ENCODE peak calls at places on chromosomes 7 and 10, in seven cellular contexts. Z, H, R, T, W, C and J are unnamed samples.
A peak's percentile ranks its signal among the peaks of the same experiment; 100 is the strongest.

GRCh38 chr10:48542471-48543210 is 62.2 kb downstream of the ARHGAP22 start:
- DNase-seq in H (peak; percentile 52), C (no peak), T (no peak), Z (no peak), R (no peak), W (peak; percentile 35), J (no peak)

GRCh38 chr10:34024708-34025425 is 690.4 kb upstream of the NRP1 start:
- DNase-seq in C (peak; percentile 70), T (peak; percentile 9), R (no peak), H (peak; percentile 74), Z (peak; percentile 31), W (no peak), J (peak; percentile 65)

GRCh38 chr7:122268101-122268500 is 36.4 kb downstream of the FEZF1 start:
- DNase-seq in T (no peak), W (no peak), Z (no peak), H (no peak), R (no peak), C (no peak), J (no peak)

GRCh38 chr7:41747951-41748350 is 45.1 kb upstream of the INHBA start:
- DNase-seq in R (no peak), C (no peak), W (no peak), Z (peak; percentile 38), H (no peak), T (no peak), J (no peak)

GRCh38 chr10:110511734-110512449 is 14.2 kb downstream of the DUSP5 start:
- DNase-seq in H (no peak), R (no peak), T (no peak), Z (peak; percentile 68), C (no peak), W (no peak), J (no peak)

GRCh38 chr7:87564290-87564963 is 36.3 kb downstream of the ABCB1 start:
- DNase-seq in R (no peak), W (no peak), Z (peak; percentile 17), H (peak; percentile 87), C (peak; percentile 55), T (peak; percentile 36), J (peak; percentile 75)

GRCh38 chr10:103765981-103766380 is 89.4 kb downstream of the SH3PXD2A start:
- DNase-seq in R (peak; percentile 12), H (no peak), Z (peak; percentile 28), T (no peak), C (peak; percentile 10), W (peak; percentile 89), J (no peak)

GRCh38 chr7:30708983-30709382 is 26.7 kb upstream of the CRHR2 start:
- DNase-seq in H (no peak), C (no peak), W (peak; percentile 49), Z (no peak), T (no peak), R (no peak), J (no peak)

GRCh38 chr7:35032166-35032565 is 5.1 kb downstream of the DPY19L1 start:
- DNase-seq in H (no peak), C (no peak), R (no peak), Z (no peak), T (no peak), W (no peak), J (no peak)

GRCh38 chr7:130804156-130804708 is 70.2 kb upstream of the KLF14 start:
- DNase-seq in R (no peak), W (no peak), T (no peak), Z (no peak), C (no peak), H (no peak), J (no peak)

GRCh38 chr7:21908746-21909145 is 37.0 kb downstream of the CDCA7L start:
- DNase-seq in H (no peak), C (no peak), T (no peak), Z (no peak), R (no peak), W (no peak), J (no peak)

GRCh38 chr10:117716896-117717295 is 174.3 kb downstream of the EMX2 start:
- DNase-seq in H (no peak), Z (no peak), W (no peak), T (no peak), R (no peak), C (no peak), J (no peak)

GRCh38 chr10:112209534-112210200 is 26.1 kb upstream of the GPAM start:
- DNase-seq in C (no peak), T (no peak), W (peak; percentile 73), Z (peak; percentile 17), H (no peak), R (no peak), J (no peak)

GRCh38 chr10:109689785-109690184 is 233.5 kb downstream of the XPNPEP1 start:
- DNase-seq in C (no peak), T (no peak), Z (no peak), H (no peak), W (no peak), R (no peak), J (no peak)

GRCh38 chr7:7701513-7701912 is 16.9 kb downstream of the RPA3 start:
- DNase-seq in Z (no peak), C (no peak), H (no peak), R (no peak), W (no peak), T (no peak), J (no peak)

GRCh38 chr7:116197355-116197754 is 13.0 kb upstream of the TES start:
- DNase-seq in R (no peak), T (no peak), W (no peak), H (no peak), C (no peak), Z (no peak), J (no peak)

GRCh38 chr10:79113827-79114226 is 45.1 kb downstream of the ZMIZ1 start:
- DNase-seq in C (no peak), W (no peak), H (peak; percentile 64), T (no peak), R (no peak), Z (peak; percentile 37), J (no peak)

GRCh38 chr7:138898255-138898654 is 82.9 kb downstream of the KIAA1549 start:
- DNase-seq in H (no peak), Z (no peak), T (no peak), R (no peak), W (no peak), C (peak; percentile 84), J (no peak)

GRCh38 chr7:51316262-51316665 is 345 bp downstream of the COBL start:
- DNase-seq in W (peak; percentile 86), C (peak; percentile 48), H (peak; percentile 83), T (no peak), Z (no peak), R (no peak), J (peak; percentile 33)

GRCh38 chr7:96933067-96933645 is 72.2 kb upstream of the DLX6 start:
- DNase-seq in H (no peak), W (no peak), T (no peak), Z (no peak), R (no peak), C (no peak), J (no peak)

GRCh38 chr10:84190621-84191020 is 3.7 kb upstream of the CDHR1 start:
- DNase-seq in R (no peak), T (no peak), Z (no peak), C (no peak), H (no peak), W (no peak), J (no peak)

GRCh38 chr10:99234067-99234738 is 1.4 kb downstream of the HPSE2 start:
- DNase-seq in C (no peak), T (peak; percentile 30), H (peak; percentile 84), R (peak; percentile 31), Z (peak; percentile 43), W (peak; percentile 85), J (peak; percentile 79)

GRCh38 chr7:42471573-42472174 is 234.7 kb upstream of the GLI3 start:
- DNase-seq in T (no peak), W (no peak), R (no peak), Z (no peak), C (no peak), H (no peak), J (peak; percentile 27)

GRCh38 chr10:521844-522243 is 167.6 kb downstream of the DIP2C start:
- DNase-seq in R (no peak), H (no peak), W (no peak), Z (no peak), C (no peak), T (no peak), J (no peak)

GRCh38 chr10:72331575-72332422 is 22.9 kb downstream of the DNAJB12 start:
- DNase-seq in Z (peak; percentile 88), W (peak; percentile 97), H (peak; percentile 99), T (no peak), R (peak; percentile 31), C (peak; percentile 77), J (peak; percentile 97)

GRCh38 chr7:55129409-55130078 is 110.7 kb downstream of the EGFR start:
- DNase-seq in R (peak; percentile 79), C (peak; percentile 90), T (no peak), W (no peak), H (no peak), Z (peak; percentile 73), J (peak; percentile 51)

GRCh38 chr7:55130554-55131198 is 111.9 kb downstream of the EGFR start:
- DNase-seq in R (peak; percentile 97), C (no peak), T (no peak), W (peak; percentile 86), Z (peak; percentile 95), H (no peak), J (no peak)

GRCh38 chr7:55128693-55129394 is 110.0 kb downstream of the EGFR start:
- DNase-seq in H (no peak), R (peak; percentile 63), Z (peak; percentile 69), W (peak; percentile 79), T (no peak), C (no peak), J (no peak)

GRCh38 chr7:55131421-55131929 is 112.7 kb downstream of the EGFR start:
- DNase-seq in C (no peak), T (no peak), H (no peak), W (peak; percentile 79), R (peak; percentile 47), Z (no peak), J (no peak)

GRCh38 chr7:55130079-55130476 is 111.3 kb downstream of the EGFR start:
- DNase-seq in H (no peak), C (no peak), Z (peak; percentile 71), R (peak; percentile 41), W (no peak), T (no peak), J (peak; percentile 49)
- H3K9ac ChIP-seq in H (no peak overlapping the region), C (peak overlapping the region; percentile 35), Z (peak overlapping the region; percentile 24), R (peak overlapping the region; percentile 45), W (no peak overlapping the region), T (no peak overlapping the region), J (no peak overlapping the region)

DNA sequence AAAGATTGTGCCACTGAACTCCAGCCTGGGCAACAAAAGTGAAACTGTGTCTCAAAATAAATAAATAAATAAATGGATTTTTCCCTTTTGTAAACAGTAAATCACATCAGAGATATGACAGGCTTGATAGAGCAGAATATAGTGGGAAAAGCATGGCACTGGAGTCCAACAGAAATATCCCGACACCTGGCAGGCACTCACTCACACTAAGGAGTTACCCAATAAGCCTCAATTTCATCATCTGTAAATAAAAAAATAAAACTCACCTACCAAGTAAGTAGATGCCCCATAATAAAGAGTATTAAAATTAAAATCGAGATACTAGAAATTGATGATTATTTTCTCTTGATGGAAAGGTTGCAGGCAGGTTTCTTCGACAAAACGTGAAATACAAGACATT is 1.7 kb downstream of the ATE1 start:
- DNase-seq in C (no peak), H (no peak), Z (no peak), T (no peak), R (no peak), W (no peak), J (no peak)
- H3K9ac ChIP-seq in C (peak overlapping the region; percentile 100), H (no peak overlapping the region), Z (no peak overlapping the region), T (no peak overlapping the region), R (no peak overlapping the region), W (peak overlapping the region; percentile 96), J (no peak overlapping the region)

GRCh38 chr10:11742779-11743298 is 657 bp downstream of the ECHDC3 start:
- DNase-seq in H (no peak), R (no peak), Z (no peak), T (no peak), W (peak; percentile 82), C (no peak), J (peak; percentile 32)
- H3K9ac ChIP-seq in H (no peak overlapping the region), R (no peak overlapping the region), Z (peak overlapping the region; percentile 85), T (peak overlapping the region; percentile 77), W (peak overlapping the region; percentile 32), C (no peak overlapping the region), J (peak overlapping the region; percentile 84)

GRCh38 chr10:114974625-114975421 is 36.8 kb downstream of the TRUB1 start:
- DNase-seq in C (no peak), H (no peak), R (no peak), T (no peak), Z (no peak), W (no peak), J (no peak)
- H3K9ac ChIP-seq in C (no peak overlapping the region), H (no peak overlapping the region), R (no peak overlapping the region), T (no peak overlapping the region), Z (no peak overlapping the region), W (no peak overlapping the region), J (no peak overlapping the region)